ENCODE peak calls at places on chromosomes 13 and 19, in nine cellular contexts. Q, P, Z, C, E, B, F, K and J are unnamed samples.

GRCh38 chr19:44142014-44142523 is 715 bp downstream of the ZNF234 start:
- DNase-seq in Q (no peak), C (no peak), B (no peak), E (peak; percentile 23), K (no peak), P (no peak), Z (no peak), F (no peak), J (no peak)

GRCh38 chr19:52778811-52779210 is 7.8 kb downstream of the ZNF600 start:
- DNase-seq in E (no peak), Q (no peak), Z (no peak), P (no peak), K (no peak), C (no peak), B (no peak), F (peak; percentile 24), J (no peak)

GRCh38 chr13:18212873-18213272 is 968.8 kb downstream of the TUBA3C start:
- DNase-seq in C (no peak), Z (peak; percentile 4), B (no peak), K (peak; percentile 62), E (no peak), P (peak; percentile 51), F (no peak), Q (no peak), J (no peak)

GRCh38 chr13:103515410-103515809 is 449.2 kb upstream of the SLC10A2 start:
- DNase-seq in F (no peak), Z (no peak), E (no peak), P (no peak), B (no peak), K (no peak), C (no peak), Q (no peak), J (no peak)

GRCh38 chr13:33545492-33545891 is 259.9 kb upstream of the STARD13 start:
- DNase-seq in Q (no peak), B (no peak), K (no peak), E (no peak), C (no peak), P (no peak), Z (no peak), F (no peak), J (no peak)

GRCh38 chr19:36089847-36090246 is 21.1 kb upstream of the OVOL3 start:
- DNase-seq in Z (no peak), E (no peak), Q (no peak), C (no peak), K (no peak), B (no peak), F (no peak), P (no peak), J (no peak)

GRCh38 chr19:30668521-30669155 is 296.5 kb downstream of the ZNF536 start:
- DNase-seq in E (no peak), Q (peak; percentile 62), F (no peak), K (no peak), P (no peak), Z (no peak), C (no peak), B (no peak), J (peak; percentile 15)

GRCh38 chr19:5967994-5968430 is 9.9 kb downstream of the RANBP3 start:
- DNase-seq in K (peak; percentile 79), C (peak; percentile 38), F (peak; percentile 77), Z (peak; percentile 67), Q (no peak), P (peak; percentile 25), B (peak; percentile 75), E (no peak), J (peak; percentile 67)

GRCh38 chr13:25468330-25469178 is 96.8 kb downstream of the ATP8A2 start:
- DNase-seq in E (no peak), B (peak; percentile 82), C (no peak), Q (peak; percentile 77), F (peak; percentile 31), K (no peak), Z (no peak), P (no peak), J (no peak)

GRCh38 chr13:74036373-74036772 is 97.8 kb downstream of the KLF12 start:
- DNase-seq in K (peak; percentile 42), P (no peak), E (no peak), Z (no peak), F (no peak), C (no peak), B (peak; percentile 81), Q (no peak), J (no peak)

GRCh38 chr19:44876930-44877530 is 14.0 kb upstream of the TOMM40 start:
- DNase-seq in F (no peak), P (no peak), E (peak; percentile 79), B (no peak), Z (no peak), Q (no peak), C (no peak), K (no peak), J (no peak)

GRCh38 chr19:18340990-18341868 is 831 bp downstream of the PGPEP1 start:
- DNase-seq in Q (no peak), P (peak; percentile 73), B (peak; percentile 52), K (peak; percentile 51), F (peak; percentile 88), Z (no peak), E (no peak), C (no peak), J (peak; percentile 56)
- TF ChIP-seq CTCF in Q (peak; percentile 17), P (no peak), B (peak; percentile 12), K (no peak), F (peak; percentile 17), Z (peak; percentile 13), E (no peak), C (no peak), J (no peak)

DNA sequence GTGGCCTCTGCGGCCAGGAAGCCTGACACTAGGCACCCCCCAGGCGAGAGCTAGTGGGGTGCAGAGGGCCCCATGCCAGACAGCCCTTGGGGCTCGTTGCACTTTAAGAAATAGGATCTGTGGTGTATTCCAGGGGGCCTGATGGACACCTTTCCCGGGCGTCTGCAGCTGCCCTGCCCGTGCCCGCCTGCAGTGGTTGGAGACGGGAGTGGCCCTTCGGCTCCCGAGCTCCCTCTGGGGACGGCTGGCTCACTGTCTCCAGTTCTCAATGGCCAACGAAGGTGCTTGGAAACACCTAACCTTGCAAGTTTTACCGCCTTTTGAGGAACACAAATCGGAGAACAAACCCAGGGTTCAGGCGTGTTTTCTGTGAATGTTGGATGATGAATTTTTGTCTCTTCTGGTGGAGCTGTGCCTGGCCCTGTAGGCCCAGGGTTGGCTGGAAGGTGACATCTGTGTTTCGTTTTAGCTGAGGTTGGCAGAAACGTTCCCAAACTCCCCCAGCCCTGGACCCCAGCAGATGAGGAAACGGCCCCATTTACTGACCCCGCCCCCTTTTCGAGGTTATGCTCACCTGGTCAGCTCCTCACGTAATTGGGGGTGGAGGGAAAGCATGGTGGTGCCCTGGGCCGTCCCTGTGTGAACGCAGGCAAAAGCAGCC is 17.4 kb upstream of the NPAS1 start:
- DNase-seq in C (no peak), E (no peak), B (no peak), P (no peak), Z (no peak), Q (no peak), F (no peak), K (no peak), J (peak; percentile 45)
- TF ChIP-seq CTCF in C (no peak), E (no peak), B (peak; percentile 30), P (no peak), Z (no peak), Q (no peak), F (no peak), K (peak; percentile 32), J (no peak)

GRCh38 chr13:110238795-110239194 is 68.2 kb downstream of the COL4A1 start:
- DNase-seq in K (no peak), P (no peak), Q (no peak), C (no peak), Z (no peak), F (no peak), B (no peak), E (no peak), J (no peak)

GRCh38 chr13:110240943-110241342 is 66.0 kb downstream of the COL4A1 start:
- DNase-seq in C (no peak), E (no peak), B (no peak), Z (no peak), Q (no peak), P (no peak), K (no peak), F (no peak), J (no peak)

GRCh38 chr13:110237895-110238294 is 69.1 kb downstream of the COL4A1 start:
- DNase-seq in Z (no peak), P (no peak), Q (no peak), C (no peak), E (no peak), F (no peak), B (no peak), K (no peak), J (no peak)

GRCh38 chr13:110240352-110240751 is 66.6 kb downstream of the COL4A1 start:
- DNase-seq in Q (no peak), E (no peak), P (no peak), B (no peak), F (no peak), K (no peak), C (no peak), Z (no peak), J (no peak)

DNA sequence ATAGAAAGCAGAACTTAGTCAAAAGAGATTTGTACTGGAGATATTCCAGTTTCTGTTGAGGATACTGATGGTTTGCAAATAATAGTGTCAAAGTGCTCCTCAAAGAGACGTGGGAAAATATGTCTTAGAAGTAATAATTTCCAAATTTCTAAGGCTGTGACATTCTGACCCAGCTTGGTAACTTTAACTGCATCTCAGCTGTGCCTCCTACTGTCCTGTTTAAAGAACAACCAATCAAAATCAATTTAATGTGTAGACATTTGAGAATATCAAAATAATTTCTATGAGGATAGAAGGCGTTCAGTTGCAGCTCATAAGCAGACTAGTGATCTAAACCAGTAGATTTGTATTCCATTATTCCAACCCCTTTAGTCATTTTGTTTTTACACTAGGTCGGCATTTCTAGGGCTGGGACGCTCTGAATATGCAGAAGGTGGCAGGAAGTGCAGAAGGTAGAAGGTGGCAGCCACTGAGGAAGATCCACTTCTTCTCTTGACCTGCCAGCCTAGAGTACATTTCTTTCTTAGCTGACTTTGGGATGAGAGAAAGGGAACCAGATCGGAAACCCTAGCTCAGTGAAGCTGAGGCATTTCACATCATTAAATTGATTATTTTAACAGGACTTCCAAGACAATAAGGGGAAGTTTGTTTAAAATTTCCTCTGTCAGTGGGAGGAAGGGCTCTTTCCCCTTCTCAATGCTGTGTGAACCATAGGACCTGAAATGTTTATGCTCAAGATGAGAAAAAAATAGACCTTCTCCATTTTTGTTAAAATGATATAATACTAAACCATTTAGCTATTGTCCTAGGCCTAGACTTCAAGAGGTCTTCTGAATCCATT is 67.5 kb downstream of the COL4A1 start:
- DNase-seq in Z (no peak), C (no peak), F (no peak), B (no peak), K (no peak), E (no peak), P (no peak), Q (no peak), J (no peak)
- TF ChIP-seq CTCF in Z (no peak), C (no peak), F (no peak), B (peak; percentile 15), K (no peak), E (no peak), P (no peak), Q (no peak), J (no peak)

DNA sequence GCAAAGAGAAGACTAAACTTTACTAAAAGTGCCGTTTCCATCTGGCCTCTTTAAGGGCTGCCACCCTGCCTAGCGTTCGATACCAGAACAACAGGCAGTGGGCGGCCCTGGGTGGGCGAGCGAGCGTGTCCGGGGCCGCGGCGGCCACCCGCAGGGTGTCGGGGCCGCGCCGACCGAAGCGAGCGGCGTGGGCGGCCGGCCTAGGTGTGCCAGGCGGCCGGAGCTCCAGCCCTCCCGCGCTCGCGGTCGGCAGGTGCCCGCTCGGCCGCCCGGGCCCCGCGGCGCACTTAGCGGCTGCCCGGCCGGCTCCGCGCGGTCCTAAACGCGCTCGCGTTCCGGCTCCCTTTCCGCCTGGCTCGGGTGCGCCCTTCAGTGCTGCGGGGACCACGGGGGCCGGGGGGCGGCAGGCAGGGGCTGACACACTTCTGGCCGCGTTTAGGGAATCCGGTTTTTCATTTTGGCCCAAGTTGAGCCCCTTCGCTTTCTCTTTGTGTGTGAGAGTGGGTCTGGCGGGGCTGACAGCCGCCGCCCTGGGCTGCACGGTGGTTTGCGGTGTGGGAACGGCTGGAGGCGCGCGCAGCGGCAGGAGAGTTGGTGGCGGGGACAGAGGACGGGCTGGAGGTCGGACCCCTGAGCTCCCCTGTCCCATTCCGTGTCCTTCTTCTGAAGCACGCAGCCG is 2.9 kb downstream of the FGF9 start:
- DNase-seq in B (peak; percentile 71), Z (no peak), F (peak; percentile 71), E (no peak), K (no peak), P (peak; percentile 62), Q (no peak), C (no peak), J (peak; percentile 58)
- TF ChIP-seq CTCF in B (no peak), Z (no peak), F (no peak), E (no peak), K (peak; percentile 13), P (no peak), Q (peak; percentile 68), C (no peak), J (peak; percentile 9)